ENCODE peak calls at places on chromosomes 4 and X, in seven cellular contexts. Q is choroid plexus epithelial cell; D is MCF 10A; K is uterus; E is adrenal gland; B is CD8-positive, alpha-beta T cell; T is heart right ventricle. S is an unnamed sample.

GRCh38 chr4:38759077-38759789 is 23.6 kb downstream of the TLR10 start:
- DNase-seq in Q (peak), D (peak), K (peak), E (peak), B (peak), T (peak), S (peak)

GRCh38 chrX:34653811-34654210 is 3.3 kb downstream of the TMEM47 start:
- DNase-seq in Q (peak), D (no peak), K (no peak), E (no peak), B (no peak), T (no peak), S (no peak)

GRCh38 chr4:6235012-6235411 is 34.6 kb upstream of the WFS1 start:
- DNase-seq in Q (no peak), D (no peak), K (no peak), E (no peak), B (no peak), T (no peak), S (no peak)

GRCh38 chrX:100895365-100896075 is 21.4 kb upstream of the NOX1 start:
- DNase-seq in Q (peak), D (peak), K (no peak), E (peak), B (no peak), T (no peak), S (no peak)

GRCh38 chr4:1471443-1472147 is 65.4 kb upstream of the NKX1-1 start:
- DNase-seq in Q (no peak), D (no peak), K (peak), E (peak), B (no peak), T (peak), S (no peak)

GRCh38 chr4:148238797-148239196 is 203.4 kb downstream of the NR3C2 start:
- DNase-seq in Q (no peak), D (no peak), K (no peak), E (no peak), B (no peak), T (no peak), S (no peak)

GRCh38 chrX:115367956-115368355 is 78.4 kb downstream of the LUZP4 start:
- DNase-seq in Q (no peak), D (peak), K (no peak), E (no peak), B (no peak), T (no peak), S (no peak)

GRCh38 chrX:100911731-100912130 is 17.0 kb downstream of the XKRX start:
- DNase-seq in Q (no peak), D (no peak), K (no peak), E (no peak), B (no peak), T (no peak), S (no peak)

GRCh38 chrX:132041016-132041415 is 17.9 kb downstream of the STK26 start:
- DNase-seq in Q (peak), D (peak), K (no peak), E (no peak), B (no peak), T (no peak), S (no peak)

GRCh38 chr4:14711259-14711658 is 291.0 kb upstream of the CPEB2 start:
- DNase-seq in Q (no peak), D (no peak), K (no peak), E (no peak), B (no peak), T (no peak), S (no peak)

GRCh38 chr4:1479454-1479853 is 73.2 kb upstream of the NKX1-1 start:
- DNase-seq in Q (no peak), D (no peak), K (no peak), E (peak), B (no peak), T (no peak), S (no peak)

GRCh38 chrX:144791298-144791697 is 456.0 kb upstream of the SPANXN1 start:
- DNase-seq in Q (no peak), D (peak), K (no peak), E (no peak), B (no peak), T (no peak), S (no peak)

GRCh38 chr4:15649914-15650545 is 5.1 kb downstream of the FBXL5 start:
- DNase-seq in Q (peak), D (peak), K (peak), E (peak), B (peak), T (no peak), S (peak)

GRCh38 chrX:37686348-37686736 is 751 bp downstream of the XK start:
- DNase-seq in Q (no peak), D (no peak), K (no peak), E (no peak), B (no peak), T (no peak), S (no peak)

GRCh38 chr4:189436207-189436606 is 504.5 kb upstream of the FRG1 start:
- DNase-seq in Q (no peak), D (peak), K (no peak), E (no peak), B (no peak), T (no peak), S (no peak)

GRCh38 chr4:156388826-156389225 is 435.2 kb upstream of the CTSO start:
- DNase-seq in Q (peak), D (peak), K (no peak), E (no peak), B (no peak), T (no peak), S (no peak)

GRCh38 chr4:113998026-113998425 is 18.6 kb upstream of the ARSJ start:
- DNase-seq in Q (no peak), D (no peak), K (no peak), E (no peak), B (no peak), T (no peak), S (no peak)

GRCh38 chr4:121072080-121072835 is at the start of gene NDNF:
- DNase-seq in Q (peak), D (peak), K (peak), E (peak), B (no peak), T (peak), S (peak)

GRCh38 chr4:10366628-10367027 is 90.6 kb downstream of the ZNF518B start:
- DNase-seq in Q (no peak), D (no peak), K (no peak), E (no peak), B (no peak), T (no peak), S (no peak)

GRCh38 chr4:185204238-185204910 is 574 bp upstream of the CFAP97 start:
- DNase-seq in Q (peak), D (peak), K (no peak), E (no peak), B (no peak), T (no peak), S (no peak)

GRCh38 chr4:64464581-64464980 is 55.3 kb upstream of the TECRL start:
- DNase-seq in Q (no peak), D (no peak), K (no peak), E (no peak), B (no peak), T (no peak), S (no peak)

GRCh38 chr4:42119916-42120315 is 32.5 kb downstream of the BEND4 start:
- DNase-seq in Q (no peak), D (no peak), K (no peak), E (no peak), B (no peak), T (no peak), S (no peak)

GRCh38 chrX:71615954-71616353 is 2.4 kb downstream of the CXCR3 start:
- DNase-seq in Q (no peak), D (no peak), K (no peak), E (no peak), B (no peak), T (no peak), S (no peak)

GRCh38 chrX:147675819-147676218 is 235.9 kb upstream of the FMR1 start:
- DNase-seq in Q (no peak), D (no peak), K (no peak), E (no peak), B (no peak), T (no peak), S (no peak)

GRCh38 chr4:82493721-82494425 is 63.5 kb downstream of the ENOPH1 start:
- DNase-seq in Q (no peak), D (no peak), K (no peak), E (no peak), B (no peak), T (no peak), S (no peak)

GRCh38 chr4:76279462-76279861 is 27.1 kb upstream of the STBD1 start:
- DNase-seq in Q (no peak), D (peak), K (no peak), E (no peak), B (no peak), T (no peak), S (no peak)
- TF ChIP-seq CTCF in Q (no peak), D (no peak), K (no peak), E (no peak), B (peak), T (no peak), S (peak)

GRCh38 chrX:41412261-41413167 is 34.6 kb upstream of the NYX start:
- DNase-seq in Q (no peak), D (peak), K (peak), E (no peak), B (no peak), T (peak), S (no peak)
- TF ChIP-seq CTCF in Q (no peak), D (no peak), K (no peak), E (no peak), B (no peak), T (no peak), S (no peak)

DNA sequence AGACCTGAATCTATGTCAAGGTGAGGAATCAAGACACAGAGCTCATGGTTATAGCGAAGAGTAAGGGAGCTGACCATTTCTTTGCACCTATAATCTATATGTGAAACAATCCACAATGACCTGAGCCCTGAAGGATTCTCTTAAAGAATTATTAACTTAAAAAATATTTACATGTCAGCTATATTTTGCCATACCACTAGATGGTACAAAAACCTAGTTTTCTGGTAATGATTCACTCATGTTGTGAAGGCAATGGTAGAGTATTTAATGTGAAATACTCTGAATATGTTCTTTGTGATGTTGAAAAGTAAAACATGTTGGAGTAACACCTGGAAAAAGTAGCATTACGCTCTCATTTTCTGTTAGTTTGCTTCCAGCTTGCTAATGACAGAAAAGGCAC is 40.0 kb downstream of the VGLL1 start:
- DNase-seq in Q (peak), D (peak), K (no peak), E (no peak), B (no peak), T (no peak), S (no peak)
- TF ChIP-seq CTCF in Q (no peak), D (no peak), K (no peak), E (no peak), B (no peak), T (no peak), S (peak)

GRCh38 chr4:118680808-118681207 is 4.4 kb upstream of the METTL14 start:
- DNase-seq in Q (no peak), D (no peak), K (no peak), E (no peak), B (no peak), T (no peak), S (no peak)

GRCh38 chr4:118676128-118676527 is 9.1 kb upstream of the METTL14 start:
- DNase-seq in Q (peak), D (no peak), K (no peak), E (no peak), B (no peak), T (no peak), S (no peak)
- TF ChIP-seq CTCF in Q (peak), D (no peak), K (no peak), E (no peak), B (no peak), T (no peak), S (no peak)

DNA sequence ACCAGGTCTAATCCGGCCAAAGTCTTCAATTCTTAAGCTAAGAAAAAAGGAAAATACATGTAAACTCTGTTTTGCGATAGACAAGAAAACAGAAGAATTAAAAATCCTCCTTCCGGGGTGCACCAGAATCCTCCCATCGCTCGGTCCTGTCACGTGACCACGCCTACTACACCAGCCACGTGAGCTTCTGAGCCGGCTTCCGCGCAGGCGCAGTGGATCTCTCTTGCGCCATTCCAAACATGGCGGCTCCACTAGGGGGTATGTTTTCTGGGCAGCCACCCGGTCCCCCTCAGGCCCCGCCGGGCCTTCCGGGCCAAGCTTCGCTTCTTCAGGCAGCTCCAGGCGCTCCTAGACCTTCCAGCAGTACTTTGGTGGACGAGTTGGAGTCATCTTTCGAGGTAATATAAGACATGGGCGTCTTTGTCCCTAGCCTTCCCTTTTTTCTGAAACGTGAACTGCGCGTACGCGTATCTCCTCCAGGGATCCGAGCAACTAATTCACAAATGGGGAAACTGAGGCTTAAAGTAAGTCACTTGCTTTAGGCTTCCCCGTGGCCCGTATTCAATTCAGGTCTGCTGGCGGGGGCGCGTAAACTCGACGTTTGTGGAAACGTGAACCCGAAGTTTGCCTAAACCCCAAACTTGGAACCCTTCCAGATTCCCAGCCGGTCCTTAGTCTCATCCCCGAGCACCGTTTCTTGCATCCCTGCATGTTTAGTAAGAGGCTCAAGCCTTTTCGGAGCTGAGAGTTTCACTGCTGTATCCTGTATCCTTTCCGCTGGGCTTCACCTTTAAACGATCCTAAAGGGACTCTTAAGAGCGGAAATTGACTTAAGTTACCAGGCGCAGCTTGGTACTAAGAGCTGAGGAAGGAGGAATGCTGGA is at the start of gene MED28:
- DNase-seq in Q (peak), D (peak), K (peak), E (peak), B (peak), T (peak), S (peak)
- TF ChIP-seq CTCF in Q (peak), D (no peak), K (no peak), E (peak), B (no peak), T (peak), S (no peak)

DNA sequence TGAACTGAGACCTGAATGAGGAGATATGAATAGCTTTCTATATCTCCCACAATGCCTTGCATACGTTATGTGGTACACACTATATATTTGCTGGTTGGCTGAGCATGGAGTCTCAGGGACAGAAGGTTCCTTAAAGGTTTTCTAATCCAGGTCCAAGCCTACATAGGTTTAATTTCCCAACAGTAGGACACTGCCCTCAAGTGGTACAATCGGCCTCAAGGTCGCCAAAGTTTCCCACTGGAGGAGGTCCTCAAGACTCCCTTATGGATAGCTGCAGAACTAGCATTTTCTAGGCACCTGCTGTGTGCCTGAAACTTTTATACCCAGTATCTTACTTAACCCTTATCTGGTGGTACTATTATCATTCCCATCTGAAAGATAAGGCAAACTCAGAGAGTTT is 21.0 kb upstream of the EFNB1 start:
- DNase-seq in Q (peak), D (peak), K (no peak), E (no peak), B (no peak), T (no peak), S (no peak)
- TF ChIP-seq CTCF in Q (peak), D (peak), K (no peak), E (peak), B (no peak), T (peak), S (no peak)

GRCh38 chrX:43756076-43756475 is 100.0 kb downstream of the MAOA start:
- DNase-seq in Q (no peak), D (no peak), K (no peak), E (no peak), B (no peak), T (no peak), S (no peak)

GRCh38 chrX:43745938-43746721 is 90.0 kb downstream of the MAOA start:
- DNase-seq in Q (peak), D (no peak), K (no peak), E (no peak), B (no peak), T (no peak), S (no peak)

GRCh38 chrX:43753637-43754036 is 97.5 kb downstream of the MAOA start:
- DNase-seq in Q (peak), D (no peak), K (no peak), E (no peak), B (no peak), T (no peak), S (no peak)

GRCh38 chrX:43744284-43744683 is 88.2 kb downstream of the MAOA start:
- DNase-seq in Q (no peak), D (no peak), K (no peak), E (no peak), B (no peak), T (no peak), S (no peak)

DNA sequence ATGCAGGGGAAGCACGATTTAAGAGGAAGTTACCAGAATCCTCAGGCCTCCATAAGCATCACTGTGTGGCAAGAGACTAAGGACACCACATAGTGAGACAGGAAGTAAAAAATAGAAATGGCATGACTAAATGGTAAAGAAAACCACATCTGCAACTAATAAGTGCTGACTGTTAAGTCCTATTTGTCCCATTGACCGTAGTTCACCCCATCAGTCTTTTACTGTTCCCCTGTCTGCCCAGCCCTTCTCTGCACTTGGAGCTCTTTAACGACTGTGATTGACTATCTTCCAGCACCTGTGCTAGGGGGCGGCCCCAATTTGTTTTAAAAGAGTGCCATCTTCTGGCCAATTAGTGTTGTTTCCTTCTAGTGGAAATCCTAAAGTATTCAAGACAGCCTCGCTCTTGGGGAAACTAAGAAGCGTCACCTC is 94.2 kb downstream of the MAOA start:
- DNase-seq in Q (peak), D (peak), K (peak), E (peak), B (no peak), T (no peak), S (peak)
- TF ChIP-seq CTCF in Q (peak), D (peak), K (peak), E (peak), B (peak), T (peak), S (peak)

DNA sequence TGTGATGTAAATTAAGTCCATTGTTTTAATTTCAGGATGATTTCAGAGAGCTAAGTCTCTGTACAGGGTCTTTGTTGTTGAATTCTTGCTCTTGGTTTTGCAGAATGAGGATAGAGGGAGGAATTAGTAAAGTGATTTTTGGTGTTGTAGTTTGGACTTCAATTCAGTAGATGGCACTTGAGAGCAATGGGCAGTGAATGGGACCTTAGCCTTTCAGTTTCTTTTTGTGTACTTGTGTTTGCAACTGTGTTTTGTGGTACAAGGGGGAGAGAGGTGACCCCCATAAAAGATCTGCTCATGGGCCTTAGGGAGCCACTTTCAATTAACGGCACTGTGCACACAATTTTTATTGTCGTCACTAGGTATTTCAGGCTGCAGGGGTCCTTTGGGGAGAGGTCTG is 340.0 kb downstream of the DCAF12L2 start:
- DNase-seq in Q (no peak), D (peak), K (no peak), E (no peak), B (no peak), T (no peak), S (no peak)
- TF ChIP-seq CTCF in Q (no peak), D (peak), K (no peak), E (no peak), B (no peak), T (no peak), S (no peak)

GRCh38 chrX:480861-481417 is 94.2 kb upstream of the PPP2R3B start:
- DNase-seq in Q (no peak), D (no peak), K (no peak), E (no peak), B (no peak), T (no peak), S (no peak)
- TF ChIP-seq CTCF in Q (no peak), D (no peak), K (no peak), E (no peak), B (no peak), T (no peak), S (no peak)